ENCODE peak calls at places on chromosomes 2 and 18, in eight cellular contexts. U is heart right ventricle, N is left cardiac atrium, D is EL, Z is psoas muscle, P is AG08396, A is epithelial cell of esophagus, S is IMR-90. E is an unnamed sample.

GRCh38 chr18:45521151-45521550 is 94.1 kb upstream of the SLC14A2 start:
- DNase-seq in Z (no peak), U (no peak), N (no peak), A (no peak), D (peak), P (peak), S (peak), E (no peak)

GRCh38 chr2:159094173-159094737 is 125.8 kb downstream of the TANC1 start:
- DNase-seq in A (peak), D (peak), N (peak), S (peak), U (peak), Z (peak), P (peak), E (peak)

GRCh38 chr18:12769644-12770440 is 67.0 kb downstream of the PSMG2 start:
- DNase-seq in Z (no peak), U (no peak), A (no peak), D (peak), P (no peak), S (peak), N (no peak), E (no peak)

GRCh38 chr18:56748698-56749268 is 97.6 kb downstream of the WDR7 start:
- DNase-seq in D (peak), P (peak), A (peak), N (no peak), S (peak), U (peak), Z (no peak), E (no peak)

GRCh38 chr2:21326152-21326551 is 202.4 kb downstream of the TDRD15 start:
- DNase-seq in A (no peak), U (no peak), D (no peak), Z (no peak), P (no peak), S (peak), N (no peak), E (no peak)

GRCh38 chr2:222869252-222869560 is 8.4 kb downstream of the ACSL3 start:
- DNase-seq in P (no peak), U (no peak), D (no peak), Z (no peak), S (no peak), N (no peak), A (no peak), E (no peak)

GRCh38 chr2:235215248-235215647 is 263.4 kb downstream of the SH3BP4 start:
- DNase-seq in U (no peak), D (no peak), A (no peak), Z (no peak), S (no peak), P (no peak), N (no peak), E (no peak)

GRCh38 chr2:227016894-227017293 is 147.1 kb downstream of the COL4A4 start:
- DNase-seq in D (peak), U (no peak), N (no peak), P (no peak), A (peak), Z (no peak), S (peak), E (no peak)

GRCh38 chr2:8174641-8175257 is 507.1 kb upstream of the ID2 start:
- DNase-seq in P (no peak), N (peak), S (no peak), A (no peak), D (no peak), U (no peak), Z (no peak), E (no peak)

GRCh38 chr2:160741271-160741670 is 247.7 kb upstream of the RBMS1 start:
- DNase-seq in S (no peak), U (no peak), A (no peak), D (no peak), Z (no peak), P (no peak), N (no peak), E (no peak)

GRCh38 chr2:557635-558301 is 119.4 kb downstream of the TMEM18 start:
- DNase-seq in N (peak), D (no peak), U (no peak), A (no peak), S (no peak), Z (peak), P (no peak), E (no peak)

GRCh38 chr2:109611467-109612095 is 2.2 kb downstream of the SEPTIN10 start:
- DNase-seq in N (no peak), P (no peak), S (peak), D (peak), Z (no peak), A (peak), U (no peak), E (no peak)

GRCh38 chr2:151032741-151033152 is 228.9 kb downstream of the RBM43 start:
- DNase-seq in N (no peak), S (peak), U (no peak), D (peak), P (peak), A (peak), Z (no peak), E (no peak)

GRCh38 chr2:180734382-180734781 is 246.0 kb upstream of the UBE2E3 start:
- DNase-seq in Z (no peak), P (no peak), D (no peak), A (no peak), U (no peak), S (no peak), N (no peak), E (no peak)

GRCh38 chr2:11930211-11930761 is 183.9 kb downstream of the LPIN1 start:
- DNase-seq in U (peak), S (no peak), N (peak), D (no peak), P (no peak), A (no peak), Z (peak), E (no peak)

GRCh38 chr18:9661564-9661963 is 46.5 kb upstream of the RAB31 start:
- DNase-seq in S (peak), D (peak), A (peak), U (no peak), P (peak), Z (no peak), N (no peak), E (no peak)

GRCh38 chr2:29990112-29990511 is 68.7 kb upstream of the ALK start:
- DNase-seq in D (no peak), S (no peak), U (no peak), N (no peak), A (no peak), Z (no peak), P (no peak), E (no peak)

GRCh38 chr2:27051902-27052645 is 606 bp downstream of the AGBL5 start:
- DNase-seq in P (peak), U (peak), N (peak), S (no peak), A (no peak), D (no peak), Z (peak), E (peak)

GRCh38 chr18:59155140-59155539 is 15.5 kb downstream of the SEC11C start:
- DNase-seq in N (no peak), U (no peak), A (peak), Z (no peak), P (peak), S (peak), D (peak), E (no peak)

GRCh38 chr2:240525802-240526201 is 32.0 kb downstream of the ANKMY1 start:
- DNase-seq in D (no peak), S (no peak), N (no peak), Z (no peak), A (no peak), P (no peak), U (no peak), E (no peak)

GRCh38 chr2:85862426-85862825 is 26.4 kb downstream of the ST3GAL5 start:
- DNase-seq in N (no peak), S (peak), D (no peak), U (no peak), Z (no peak), P (no peak), A (no peak), E (no peak)

GRCh38 chr2:161208527-161209139 is 48.4 kb downstream of the TANK start:
- DNase-seq in D (peak), Z (no peak), S (peak), A (peak), N (no peak), U (no peak), P (peak), E (no peak)

GRCh38 chr2:210481601-210482124 is 5.1 kb upstream of the LANCL1 start:
- DNase-seq in D (no peak), A (peak), P (no peak), U (no peak), Z (no peak), S (peak), N (no peak), E (no peak)

GRCh38 chr18:37400832-37401231 is 164.8 kb downstream of the CELF4 start:
- DNase-seq in N (no peak), Z (no peak), U (no peak), P (no peak), D (no peak), A (no peak), S (no peak), E (no peak)

GRCh38 chr18:54031243-54031642 is 193.2 kb downstream of the MBD2 start:
- DNase-seq in P (no peak), Z (no peak), A (no peak), S (no peak), U (no peak), N (no peak), D (no peak), E (no peak)

GRCh38 chr18:37282386-37283037 is 283.1 kb downstream of the CELF4 start:
- DNase-seq in D (no peak), U (no peak), A (no peak), P (no peak), N (no peak), S (no peak), Z (no peak), E (no peak)

GRCh38 chr2:174300114-174300513 is 34.6 kb upstream of the SP9 start:
- DNase-seq in D (peak), U (no peak), Z (no peak), P (no peak), N (no peak), A (no peak), S (peak), E (no peak)

GRCh38 chr2:40208478-40208877 is 243.4 kb downstream of the SLC8A1 start:
- DNase-seq in P (no peak), A (no peak), S (no peak), Z (no peak), D (no peak), U (no peak), N (no peak), E (no peak)

GRCh38 chr2:177679611-177680530 is 287.3 kb downstream of the AGPS start:
- DNase-seq in N (no peak), U (peak), A (no peak), D (no peak), P (no peak), Z (no peak), S (no peak), E (no peak)

GRCh38 chr2:232321156-232321816 is 57.3 kb upstream of the ALPP start:
- DNase-seq in U (no peak), Z (no peak), N (peak), P (no peak), S (no peak), A (no peak), D (no peak), E (peak)

GRCh38 chr2:179861777-179862117 is 335 bp upstream of the ZNF385B start:
- DNase-seq in N (peak), U (no peak), S (peak), A (no peak), Z (peak), P (peak), D (peak), E (no peak)

GRCh38 chr18:58247363-58247834 is 203.4 kb downstream of the NEDD4L start:
- DNase-seq in A (peak), N (peak), S (peak), U (peak), D (no peak), P (no peak), Z (no peak), E (peak)

GRCh38 chr2:9558948-9559381 is 3.3 kb upstream of the ADAM17 start:
- DNase-seq in A (peak), N (no peak), D (peak), Z (no peak), S (peak), U (no peak), P (peak), E (no peak)

GRCh38 chr18:49691177-49691608 is 122.1 kb downstream of the ACAA2 start:
- DNase-seq in Z (no peak), D (peak), P (peak), S (peak), U (no peak), N (no peak), A (peak), E (no peak)

GRCh38 chr2:224042191-224042696 is 3.2 kb upstream of the SERPINE2 start:
- DNase-seq in P (no peak), A (no peak), Z (no peak), U (no peak), N (no peak), D (no peak), S (peak), E (no peak)

GRCh38 chr2:113889471-113890252 is at the start of gene ACTR3:
- DNase-seq in D (peak), Z (peak), A (peak), P (peak), S (peak), N (peak), U (peak), E (peak)

GRCh38 chr18:36589857-36590543 is 238.8 kb downstream of the TPGS2 start:
- DNase-seq in U (no peak), Z (no peak), N (no peak), P (peak), S (peak), D (peak), A (peak), E (no peak)

GRCh38 chr2:231189571-231190495 is 8.6 kb upstream of the ARMC9 start:
- DNase-seq in S (no peak), P (peak), Z (peak), N (peak), U (no peak), D (no peak), A (no peak), E (peak)